ENCODE peak calls at places on chromosomes 1 and 21, in five cellular contexts. T, P, L, S and W are unnamed samples.

GRCh38 chr21:28283652-28284490 is 708.8 kb downstream of the LTN1 start:
- DNase-seq in T (no peak), P (no peak), L (no peak), S (peak; percentile 88), W (no peak)

GRCh38 chr1:165290143-165290542 is 66.4 kb downstream of the LMX1A start:
- DNase-seq in T (no peak), P (no peak), L (no peak), S (peak; percentile 1), W (no peak)

GRCh38 chr1:28249013-28249870 is 10.1 kb upstream of the SESN2 start:
- DNase-seq in T (peak; percentile 50), P (no peak), L (peak; percentile 43), S (peak; percentile 78), W (no peak)

GRCh38 chr1:29043270-29043971 is 80.3 kb downstream of the TMEM200B start:
- DNase-seq in T (no peak), P (no peak), L (no peak), S (no peak), W (no peak)

GRCh38 chr1:7628273-7628672 is 142.8 kb upstream of the VAMP3 start:
- DNase-seq in T (no peak), P (no peak), L (no peak), S (no peak), W (no peak)

GRCh38 chr1:89906088-89906487 is 85.3 kb downstream of the LRRC8D start:
- DNase-seq in T (no peak), P (no peak), L (no peak), S (no peak), W (no peak)

GRCh38 chr1:245260116-245260882 is 105.5 kb downstream of the KIF26B start:
- DNase-seq in T (no peak), P (no peak), L (no peak), S (no peak), W (no peak)

GRCh38 chr1:42765832-42766722 is 751 bp downstream of the P3H1 start:
- DNase-seq in T (peak; percentile 15), P (peak; percentile 65), L (peak; percentile 74), S (peak; percentile 88), W (peak; percentile 99)

GRCh38 chr1:110005971-110006370 is 21.4 kb downstream of the AHCYL1 start:
- DNase-seq in T (no peak), P (no peak), L (no peak), S (peak; percentile 57), W (no peak)

GRCh38 chr1:147620543-147620942 is 49.8 kb downstream of the ACP6 start:
- DNase-seq in T (no peak), P (no peak), L (no peak), S (peak; percentile 6), W (no peak)

GRCh38 chr1:18865176-18865575 is 5.7 kb upstream of the TAS1R2 start:
- DNase-seq in T (no peak), P (no peak), L (no peak), S (no peak), W (no peak)

GRCh38 chr1:198656500-198656932 is 17.7 kb downstream of the PTPRC start:
- DNase-seq in T (no peak), P (no peak), L (no peak), S (peak; percentile 51), W (no peak)

GRCh38 chr1:152111515-152111968 is 3.7 kb downstream of the TCHH start:
- DNase-seq in T (peak; percentile 69), P (no peak), L (no peak), S (peak; percentile 64), W (peak; percentile 56)

GRCh38 chr1:2199042-2199810 is 4.7 kb upstream of the FAAP20 start:
- DNase-seq in T (peak; percentile 76), P (peak; percentile 59), L (peak; percentile 61), S (peak; percentile 93), W (no peak)

GRCh38 chr21:41975391-41976272 is 21.8 kb upstream of the C2CD2 start:
- DNase-seq in T (no peak), P (no peak), L (no peak), S (no peak), W (no peak)

GRCh38 chr1:114482585-114482984 is 28.4 kb downstream of the TRIM33 start:
- DNase-seq in T (no peak), P (no peak), L (no peak), S (no peak), W (no peak)

GRCh38 chr1:164712131-164713031 is 153.4 kb downstream of the PBX1 start:
- DNase-seq in T (no peak), P (no peak), L (peak; percentile 85), S (peak; percentile 18), W (no peak)

GRCh38 chr1:110602466-110602865 is 3.7 kb downstream of the KCNA2 start:
- DNase-seq in T (no peak), P (no peak), L (no peak), S (no peak), W (no peak)

GRCh38 chr1:234750922-234751595 is 141.1 kb upstream of the IRF2BP2 start:
- DNase-seq in T (no peak), P (peak; percentile 70), L (no peak), S (no peak), W (peak; percentile 67)

GRCh38 chr1:2459757-2460156 is 16.3 kb upstream of the PLCH2 start:
- DNase-seq in T (no peak), P (no peak), L (no peak), S (peak; percentile 57), W (no peak)

GRCh38 chr1:28193701-28194161 is 17.2 kb upstream of the PTAFR start:
- DNase-seq in T (no peak), P (no peak), L (no peak), S (no peak), W (no peak)

GRCh38 chr1:203263496-203263895 is 34.0 kb upstream of the CHIT1 start:
- DNase-seq in T (no peak), P (no peak), L (no peak), S (no peak), W (no peak)

GRCh38 chr1:179817789-179818188 is 59.8 kb downstream of the TOR1AIP2 start:
- DNase-seq in T (no peak), P (no peak), L (no peak), S (peak; percentile 87), W (no peak)

GRCh38 chr1:92707292-92707691 is 77.6 kb downstream of the EVI5 start:
- DNase-seq in T (no peak), P (no peak), L (no peak), S (no peak), W (no peak)

GRCh38 chr1:24709748-24710416 is 35.4 kb upstream of the CLIC4 start:
- DNase-seq in T (no peak), P (no peak), L (no peak), S (no peak), W (no peak)

GRCh38 chr1:184329962-184330868 is 56.6 kb upstream of the C1orf21 start:
- DNase-seq in T (no peak), P (no peak), L (no peak), S (no peak), W (no peak)

GRCh38 chr1:159880435-159880834 is 18.0 kb upstream of the VSIG8 start:
- DNase-seq in T (no peak), P (no peak), L (no peak), S (no peak), W (no peak)

GRCh38 chr1:225851810-225852209 is 30.4 kb downstream of the TMEM63A start:
- DNase-seq in T (no peak), P (no peak), L (no peak), S (no peak), W (no peak)

GRCh38 chr1:173043253-173043652 is 7.5 kb downstream of the TNFSF18 start:
- DNase-seq in T (no peak), P (no peak), L (no peak), S (peak; percentile 55), W (no peak)

GRCh38 chr1:19479351-19480120 is 5.8 kb downstream of the CAPZB start:
- DNase-seq in T (no peak), P (no peak), L (no peak), S (no peak), W (no peak)